ENCODE peak calls at places on chromosome 1, in four cellular contexts. C is globus pallidus, T is prostate gland, K is kidney. B is an unnamed sample.

GRCh38 chr1:230144010-230144614 is 77.1 kb downstream of the GALNT2 start:
- DNase-seq in C (no peak), T (no peak), K (no peak), B (no peak)

GRCh38 chr1:109564189-109564878 is 15.9 kb downstream of the GNAI3 start:
- DNase-seq in C (no peak), T (no peak), K (no peak), B (peak)

GRCh38 chr1:29531596-29531995 is 295.3 kb downstream of the PTPRU start:
- DNase-seq in C (no peak), T (no peak), K (no peak), B (no peak)

GRCh38 chr1:162976628-162977027 is 92.5 kb upstream of the RGS4 start:
- DNase-seq in C (no peak), T (no peak), K (no peak), B (no peak)

GRCh38 chr1:201183728-201184127 is 6.9 kb upstream of the IGFN1 start:
- DNase-seq in C (no peak), T (no peak), K (no peak), B (no peak)

GRCh38 chr1:27102707-27103468 is 52.0 kb downstream of the SLC9A1 start:
- DNase-seq in C (peak), T (peak), K (peak), B (peak)

GRCh38 chr1:187621961-187622360 is 793.2 kb downstream of the PLA2G4A start:
- DNase-seq in C (no peak), T (no peak), K (no peak), B (no peak)

GRCh38 chr1:38133781-38134180 is 87.2 kb upstream of the POU3F1 start:
- DNase-seq in C (no peak), T (no peak), K (no peak), B (no peak)

GRCh38 chr1:204891860-204892259 is 21.2 kb downstream of the NFASC start:
- DNase-seq in C (no peak), T (no peak), K (no peak), B (no peak)

GRCh38 chr1:110873856-110874255 is 908 bp downstream of the CD53 start:
- DNase-seq in C (no peak), T (no peak), K (no peak), B (no peak)

GRCh38 chr1:79235221-79236002 is 228.9 kb upstream of the ADGRL4 start:
- DNase-seq in C (no peak), T (no peak), K (no peak), B (peak)

GRCh38 chr1:180539103-180539502 is 19.7 kb upstream of the OVAAL start:
- DNase-seq in C (no peak), T (no peak), K (no peak), B (no peak)